ENCODE peak calls at places on chromosomes 6 and 20, in eight cellular contexts. W is kidney epithelial cell; Q is heart left ventricle; S is choroid plexus epithelial cell; G is upper lobe of right lung; A is CD4-positive, alpha-beta T cell; R is tibial nerve; J is psoas muscle. D is an unnamed sample.

GRCh38 chr20:38536310-38536709 is 44.7 kb upstream of the ADIG start:
- DNase-seq in W (no peak), S (peak), G (no peak), J (no peak), Q (no peak), R (no peak), A (no peak), D (no peak)

GRCh38 chr6:10901751-10902150 is 14.9 kb downstream of the SYCP2L start:
- DNase-seq in G (no peak), J (no peak), R (no peak), A (no peak), W (no peak), Q (no peak), S (no peak), D (no peak)

GRCh38 chr6:26351544-26351953 is 13.4 kb upstream of the BTN3A2 start:
- DNase-seq in S (peak), A (no peak), W (peak), R (no peak), J (no peak), G (no peak), Q (no peak), D (no peak)

GRCh38 chr20:57023007-57023406 is 243.4 kb downstream of the BMP7 start:
- DNase-seq in A (no peak), J (no peak), R (no peak), W (no peak), Q (no peak), S (no peak), G (no peak), D (no peak)

GRCh38 chr20:35821807-35822242 is 50.0 kb downstream of the PHF20 start:
- DNase-seq in A (no peak), Q (no peak), G (peak), W (no peak), S (peak), J (no peak), R (no peak), D (no peak)

GRCh38 chr20:44691424-44692423 is 23.4 kb upstream of the CCN5 start:
- DNase-seq in R (peak), S (no peak), Q (peak), G (peak), J (peak), W (no peak), A (no peak), D (no peak)

GRCh38 chr6:108896111-108896661 is 48.0 kb downstream of the ARMC2 start:
- DNase-seq in G (no peak), J (no peak), A (no peak), W (no peak), R (no peak), S (peak), Q (no peak), D (no peak)

GRCh38 chr6:110761371-110761770 is 53.9 kb downstream of the CDK19 start:
- DNase-seq in W (no peak), J (no peak), A (no peak), R (no peak), G (no peak), S (no peak), Q (no peak), D (no peak)

GRCh38 chr20:6636209-6637159 is 131.0 kb upstream of the BMP2 start:
- DNase-seq in G (no peak), S (peak), Q (no peak), J (no peak), A (no peak), W (peak), R (peak), D (no peak)

GRCh38 chr6:63509652-63510352 is 62.5 kb upstream of the LOC128125822 start:
- DNase-seq in R (no peak), Q (peak), S (peak), J (peak), A (no peak), W (no peak), G (no peak), D (peak)

GRCh38 chr6:144059139-144059538 is 36.2 kb downstream of the SF3B5 start:
- DNase-seq in Q (no peak), G (no peak), W (no peak), S (no peak), J (no peak), R (no peak), A (no peak), D (no peak)

GRCh38 chr6:153096031-153096430 is 35.1 kb downstream of the RGS17 start:
- DNase-seq in R (no peak), G (no peak), W (no peak), J (no peak), S (no peak), Q (no peak), A (no peak), D (no peak)

GRCh38 chr6:105596284-105596755 is 193.4 kb upstream of the PREP start:
- DNase-seq in Q (no peak), J (no peak), G (no peak), A (no peak), R (no peak), S (peak), W (peak), D (no peak)

GRCh38 chr20:313948-314347 is 11.4 kb upstream of the SOX12 start:
- DNase-seq in G (no peak), J (no peak), S (peak), Q (no peak), R (no peak), A (no peak), W (no peak), D (no peak)

GRCh38 chr6:1485678-1486077 is 96.3 kb downstream of the FOXF2 start:
- DNase-seq in A (no peak), G (no peak), R (no peak), Q (no peak), W (peak), J (no peak), S (peak), D (no peak)

GRCh38 chr6:150491131-150491795 is 108.4 kb upstream of the PLEKHG1 start:
- DNase-seq in Q (no peak), J (no peak), G (no peak), A (no peak), S (peak), W (peak), R (no peak), D (no peak)

GRCh38 chr20:61757678-61758555 is 307.8 kb downstream of the TAF4 start:
- DNase-seq in G (peak), R (no peak), S (peak), Q (no peak), J (no peak), W (peak), A (no peak), D (no peak)

GRCh38 chr6:311679-312220 is 19.5 kb downstream of the DUSP22 start:
- DNase-seq in J (no peak), A (no peak), S (no peak), G (no peak), W (no peak), Q (peak), R (no peak), D (no peak)

GRCh38 chr20:63441136-63441776 is 31.2 kb downstream of the KCNQ2 start:
- DNase-seq in A (peak), Q (no peak), R (no peak), G (no peak), S (no peak), W (no peak), J (no peak), D (no peak)

DNA sequence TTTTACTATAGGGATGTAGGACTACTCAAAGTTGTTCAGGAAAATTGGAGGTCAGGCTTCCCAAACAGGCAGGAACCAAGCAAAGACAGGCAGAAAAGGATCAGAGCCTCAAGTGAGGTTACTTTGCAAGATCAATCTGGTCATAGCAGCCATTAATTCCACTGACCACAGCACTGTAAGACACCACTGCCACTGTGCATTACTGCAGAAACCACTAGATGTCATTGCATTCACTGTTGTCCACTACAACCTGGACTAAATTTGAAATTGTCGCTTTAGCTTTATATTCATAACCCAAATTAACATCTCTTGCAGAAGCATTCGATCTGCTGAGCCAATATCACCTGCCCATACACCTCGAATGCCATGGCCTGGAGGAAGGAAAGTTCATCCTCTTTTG is 126.9 kb upstream of the UFL1 start:
- DNase-seq in S (no peak), J (no peak), G (no peak), R (no peak), Q (no peak), A (no peak), W (no peak), D (no peak)
- TF ChIP-seq CTCF in S (no peak), J (no peak), G (no peak), R (no peak), Q (peak), A (no peak), W (peak), D (no peak)

DNA sequence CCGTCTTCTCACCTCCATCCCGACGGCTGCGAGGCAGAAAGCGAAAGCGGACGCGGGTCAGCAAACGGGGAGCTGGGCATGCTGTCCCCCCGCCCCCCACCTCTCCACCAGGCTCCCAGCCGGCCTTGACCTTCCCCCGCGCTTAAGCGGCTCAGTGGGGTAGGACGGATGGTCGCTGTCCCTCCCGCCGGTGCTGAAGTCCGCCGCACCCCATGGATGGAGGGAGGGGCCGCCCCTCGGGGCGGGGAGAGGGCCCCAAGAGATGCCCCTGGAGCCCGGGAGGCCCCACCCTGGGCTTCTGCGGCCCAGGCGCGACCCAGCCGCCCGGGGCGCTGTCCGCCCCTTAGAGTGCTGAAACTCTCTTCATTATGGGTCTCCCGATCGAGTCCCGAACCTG is at the start of gene KCNB1:
- DNase-seq in A (peak), R (peak), W (no peak), J (peak), Q (peak), G (peak), S (peak), D (peak)
- TF ChIP-seq CTCF in A (no peak), R (peak), W (no peak), J (no peak), Q (peak), G (no peak), S (no peak), D (no peak)

DNA sequence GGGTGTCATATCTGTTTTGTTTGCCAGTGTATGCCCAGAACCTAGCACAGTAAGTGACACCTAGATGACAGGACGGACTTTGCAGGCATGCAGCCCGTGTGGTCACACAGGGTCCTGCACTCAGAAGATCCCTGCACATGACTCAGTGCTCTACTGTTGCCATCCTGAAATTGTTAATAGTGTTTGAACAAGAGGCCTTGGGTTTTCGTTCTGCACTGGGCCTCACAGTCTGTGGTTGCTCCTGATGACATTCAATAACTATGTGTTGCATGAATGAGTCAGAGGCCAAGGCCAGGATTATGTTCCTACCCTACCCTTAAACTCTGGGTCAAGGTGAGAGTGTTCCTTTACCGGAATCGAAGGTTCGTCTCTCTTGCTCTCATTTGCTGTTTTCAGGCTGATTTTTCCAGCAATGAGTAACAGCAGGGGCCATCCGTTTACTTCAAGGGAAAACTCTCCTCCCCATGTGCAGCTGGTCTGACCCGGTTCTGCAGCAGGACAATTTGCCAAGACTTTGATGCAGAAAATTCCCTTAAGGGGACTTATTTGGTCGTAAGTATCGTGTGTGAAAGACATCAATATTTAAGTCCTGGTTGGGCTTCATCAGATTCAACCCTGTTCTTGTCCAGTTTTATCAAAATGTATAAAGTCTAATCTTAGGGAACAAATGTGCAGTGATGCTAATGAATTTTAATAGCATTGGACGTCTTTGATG is 13.0 kb upstream of the PFDN4 start:
- DNase-seq in G (no peak), R (no peak), Q (no peak), S (peak), A (no peak), W (no peak), J (no peak), D (no peak)
- TF ChIP-seq CTCF in G (no peak), R (no peak), Q (no peak), S (peak), A (no peak), W (peak), J (no peak), D (no peak)

GRCh38 chr20:51104960-51105460 is 82.1 kb upstream of the KCNG1 start:
- DNase-seq in R (no peak), S (peak), Q (no peak), J (no peak), G (no peak), A (no peak), W (no peak), D (no peak)
- TF ChIP-seq CTCF in R (no peak), S (no peak), Q (no peak), J (no peak), G (no peak), A (no peak), W (no peak), D (no peak)

GRCh38 chr6:36677753-36678487 is 594 bp upstream of the CDKN1A start:
- DNase-seq in R (no peak), S (no peak), W (no peak), G (no peak), J (no peak), A (no peak), Q (no peak), D (no peak)
- TF ChIP-seq CTCF in R (no peak), S (no peak), W (no peak), G (no peak), J (no peak), A (no peak), Q (no peak), D (no peak)

GRCh38 chr20:46771195-46771588 is 61.7 kb downstream of the SLC2A10 start:
- DNase-seq in A (no peak), G (no peak), S (no peak), Q (no peak), J (no peak), R (no peak), W (no peak), D (no peak)
- TF ChIP-seq CTCF in A (no peak), G (no peak), S (no peak), Q (no peak), J (no peak), R (no peak), W (no peak), D (no peak)

GRCh38 chr6:124400600-124400999 is 561.6 kb upstream of the RNF217 start:
- DNase-seq in R (no peak), A (no peak), W (no peak), S (peak), J (no peak), G (no peak), Q (no peak), D (no peak)
- TF ChIP-seq CTCF in R (no peak), A (no peak), W (peak), S (peak), J (peak), G (peak), Q (peak), D (no peak)